ENCODE peak calls at places on chromosome X, in eight cellular contexts. One of them, this sample, is unnamed.

GRCh38 chrX:38799995-38800394 is 1.3 kb upstream of the MID1IP1 start:
- DNase-seq in cardiac fibroblast: no peak
- DNase-seq in Calu3: no peak
- DNase-seq in sigmoid colon: no peak
- DNase-seq in H1: no peak
- DNase-seq in epithelial cell of esophagus: no peak
- DNase-seq in CD4-positive, alpha-beta T cell: no peak
- DNase-seq in kidney: no peak
- DNase-seq in this sample: no peak

GRCh38 chrX:74523224-74523623 is 91.2 kb downstream of the RLIM start:
- DNase-seq in cardiac fibroblast: no peak
- DNase-seq in Calu3: no peak
- DNase-seq in sigmoid colon: no peak
- DNase-seq in H1: no peak
- DNase-seq in epithelial cell of esophagus: no peak
- DNase-seq in CD4-positive, alpha-beta T cell: no peak
- DNase-seq in kidney: no peak
- DNase-seq in this sample: no peak

GRCh38 chrX:71235482-71235881 is 12.5 kb downstream of the GJB1 start:
- DNase-seq in cardiac fibroblast: no peak
- DNase-seq in Calu3: no peak
- DNase-seq in sigmoid colon: no peak
- DNase-seq in H1: no peak
- DNase-seq in epithelial cell of esophagus: no peak
- DNase-seq in CD4-positive, alpha-beta T cell: no peak
- DNase-seq in kidney: no peak
- DNase-seq in this sample: no peak

GRCh38 chrX:147838465-147839131 is 73.1 kb upstream of the FMR1 start:
- DNase-seq in cardiac fibroblast: peak; percentile 11
- DNase-seq in Calu3: no peak
- DNase-seq in sigmoid colon: no peak
- DNase-seq in H1: no peak
- DNase-seq in epithelial cell of esophagus: peak; percentile 13
- DNase-seq in CD4-positive, alpha-beta T cell: no peak
- DNase-seq in kidney: no peak
- DNase-seq in this sample: no peak

GRCh38 chrX:13691845-13692334 is 3.0 kb downstream of the RAB9A start:
- DNase-seq in cardiac fibroblast: no peak
- DNase-seq in Calu3: peak; percentile 37
- DNase-seq in sigmoid colon: no peak
- DNase-seq in H1: no peak
- DNase-seq in epithelial cell of esophagus: peak; percentile 27
- DNase-seq in CD4-positive, alpha-beta T cell: no peak
- DNase-seq in kidney: no peak
- DNase-seq in this sample: no peak

GRCh38 chrX:122055979-122056715 is 1008.7 kb downstream of the GLUD2 start:
- DNase-seq in cardiac fibroblast: no peak
- DNase-seq in Calu3: no peak
- DNase-seq in sigmoid colon: no peak
- DNase-seq in H1: no peak
- DNase-seq in epithelial cell of esophagus: no peak
- DNase-seq in CD4-positive, alpha-beta T cell: no peak
- DNase-seq in kidney: no peak
- DNase-seq in this sample: no peak

GRCh38 chrX:146831994-146832393 is 17.4 kb upstream of the CXorf51A start:
- DNase-seq in cardiac fibroblast: no peak
- DNase-seq in Calu3: no peak
- DNase-seq in sigmoid colon: no peak
- DNase-seq in H1: no peak
- DNase-seq in epithelial cell of esophagus: no peak
- DNase-seq in CD4-positive, alpha-beta T cell: no peak
- DNase-seq in kidney: peak; percentile 42
- DNase-seq in this sample: no peak

GRCh38 chrX:9231491-9231890 is 197.6 kb upstream of the FAM9B start:
- DNase-seq in cardiac fibroblast: peak; percentile 53
- DNase-seq in Calu3: no peak
- DNase-seq in sigmoid colon: no peak
- DNase-seq in H1: no peak
- DNase-seq in epithelial cell of esophagus: peak; percentile 1
- DNase-seq in CD4-positive, alpha-beta T cell: no peak
- DNase-seq in kidney: no peak
- DNase-seq in this sample: no peak

GRCh38 chrX:69153060-69153730 is 12.1 kb downstream of the PJA1 start:
- DNase-seq in cardiac fibroblast: peak; percentile 16
- DNase-seq in Calu3: peak; percentile 74
- DNase-seq in sigmoid colon: peak; percentile 68
- DNase-seq in H1: no peak
- DNase-seq in epithelial cell of esophagus: peak; percentile 75
- DNase-seq in CD4-positive, alpha-beta T cell: no peak
- DNase-seq in kidney: peak; percentile 89
- DNase-seq in this sample: no peak

GRCh38 chrX:124829930-124830329 is 483.6 kb downstream of the SH2D1A start:
- DNase-seq in cardiac fibroblast: no peak
- DNase-seq in Calu3: no peak
- DNase-seq in sigmoid colon: no peak
- DNase-seq in H1: no peak
- DNase-seq in epithelial cell of esophagus: peak; percentile 39
- DNase-seq in CD4-positive, alpha-beta T cell: no peak
- DNase-seq in kidney: no peak
- DNase-seq in this sample: no peak

GRCh38 chrX:130772313-130773140 is 130.5 kb downstream of the ENOX2 start:
- DNase-seq in cardiac fibroblast: peak; percentile 59
- DNase-seq in Calu3: no peak
- DNase-seq in sigmoid colon: no peak
- DNase-seq in H1: no peak
- DNase-seq in epithelial cell of esophagus: peak; percentile 49
- DNase-seq in CD4-positive, alpha-beta T cell: no peak
- DNase-seq in kidney: no peak
- DNase-seq in this sample: no peak

GRCh38 chrX:46279925-46280313 is 265.3 kb downstream of the ZNF674 start:
- DNase-seq in cardiac fibroblast: peak; percentile 40
- DNase-seq in Calu3: no peak
- DNase-seq in sigmoid colon: no peak
- DNase-seq in H1: no peak
- DNase-seq in epithelial cell of esophagus: peak; percentile 58
- DNase-seq in CD4-positive, alpha-beta T cell: no peak
- DNase-seq in kidney: no peak
- DNase-seq in this sample: no peak

GRCh38 chrX:45758319-45758718 is 557.6 kb upstream of the DIPK2B start:
- DNase-seq in cardiac fibroblast: peak; percentile 93
- DNase-seq in Calu3: no peak
- DNase-seq in sigmoid colon: no peak
- DNase-seq in H1: no peak
- DNase-seq in epithelial cell of esophagus: peak; percentile 66
- DNase-seq in CD4-positive, alpha-beta T cell: no peak
- DNase-seq in kidney: no peak
- DNase-seq in this sample: no peak

GRCh38 chrX:149829751-149830191 is 48.0 kb downstream of the MAGEA9 start:
- DNase-seq in cardiac fibroblast: peak; percentile 50
- DNase-seq in Calu3: no peak
- DNase-seq in sigmoid colon: no peak
- DNase-seq in H1: no peak
- DNase-seq in epithelial cell of esophagus: peak; percentile 77
- DNase-seq in CD4-positive, alpha-beta T cell: no peak
- DNase-seq in kidney: no peak
- DNase-seq in this sample: no peak

GRCh38 chrX:102845020-102845419 is 92.1 kb upstream of the RAB40AL start:
- DNase-seq in cardiac fibroblast: no peak
- DNase-seq in Calu3: no peak
- DNase-seq in sigmoid colon: no peak
- DNase-seq in H1: no peak
- DNase-seq in epithelial cell of esophagus: no peak
- DNase-seq in CD4-positive, alpha-beta T cell: no peak
- DNase-seq in kidney: no peak
- DNase-seq in this sample: no peak

DNA sequence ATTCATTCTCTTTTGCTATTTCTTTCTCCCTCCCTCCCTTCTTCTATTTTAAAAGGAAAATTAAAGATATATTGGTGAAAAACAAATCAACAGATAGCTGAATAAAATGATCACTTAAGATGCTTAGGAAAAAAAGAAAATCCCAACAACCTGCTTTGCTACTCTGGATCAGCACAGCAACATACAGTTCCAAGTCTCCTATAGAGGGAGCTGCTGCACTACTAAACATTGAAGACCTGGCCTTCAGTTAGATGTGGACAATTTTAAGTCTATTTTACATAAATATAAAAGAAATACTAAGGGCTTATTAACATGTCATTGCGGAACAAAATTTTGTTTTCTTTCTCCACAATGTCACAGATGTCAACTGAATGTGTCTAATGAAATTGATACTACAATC is 226.4 kb downstream of the MAGEB5 start:
- DNase-seq in cardiac fibroblast: peak; percentile 60
- DNase-seq in Calu3: peak; percentile 23
- DNase-seq in sigmoid colon: no peak
- DNase-seq in H1: no peak
- DNase-seq in epithelial cell of esophagus: peak; percentile 18
- DNase-seq in CD4-positive, alpha-beta T cell: no peak
- DNase-seq in kidney: no peak
- DNase-seq in this sample: no peak
- TF ChIP-seq CTCF in cardiac fibroblast: peak; percentile 46
- TF ChIP-seq CTCF in Calu3: peak; percentile 20
- TF ChIP-seq CTCF in sigmoid colon: no peak
- TF ChIP-seq CTCF in H1: no peak
- TF ChIP-seq CTCF in epithelial cell of esophagus: peak; percentile 47
- TF ChIP-seq CTCF in CD4-positive, alpha-beta T cell: no peak
- TF ChIP-seq CTCF in kidney: peak; percentile 17
- TF ChIP-seq CTCF in this sample: peak; percentile 74

GRCh38 chrX:66164470-66164869 is 423 bp downstream of the HEPH start:
- DNase-seq in cardiac fibroblast: no peak
- DNase-seq in Calu3: no peak
- DNase-seq in sigmoid colon: no peak
- DNase-seq in H1: no peak
- DNase-seq in epithelial cell of esophagus: no peak
- DNase-seq in CD4-positive, alpha-beta T cell: no peak
- DNase-seq in kidney: no peak
- DNase-seq in this sample: no peak

GRCh38 chrX:66163447-66163846 is 600 bp upstream of the HEPH start:
- DNase-seq in cardiac fibroblast: no peak
- DNase-seq in Calu3: no peak
- DNase-seq in sigmoid colon: no peak
- DNase-seq in H1: no peak
- DNase-seq in epithelial cell of esophagus: no peak
- DNase-seq in CD4-positive, alpha-beta T cell: no peak
- DNase-seq in kidney: no peak
- DNase-seq in this sample: no peak

GRCh38 chrX:66164931-66165330 is 884 bp downstream of the HEPH start:
- DNase-seq in cardiac fibroblast: no peak
- DNase-seq in Calu3: no peak
- DNase-seq in sigmoid colon: no peak
- DNase-seq in H1: no peak
- DNase-seq in epithelial cell of esophagus: no peak
- DNase-seq in CD4-positive, alpha-beta T cell: no peak
- DNase-seq in kidney: no peak
- DNase-seq in this sample: no peak

GRCh38 chrX:66163849-66164401 is at the start of gene HEPH:
- DNase-seq in cardiac fibroblast: peak; percentile 52
- DNase-seq in Calu3: no peak
- DNase-seq in sigmoid colon: no peak
- DNase-seq in H1: peak; percentile 41
- DNase-seq in epithelial cell of esophagus: no peak
- DNase-seq in CD4-positive, alpha-beta T cell: no peak
- DNase-seq in kidney: no peak
- DNase-seq in this sample: no peak

DNA sequence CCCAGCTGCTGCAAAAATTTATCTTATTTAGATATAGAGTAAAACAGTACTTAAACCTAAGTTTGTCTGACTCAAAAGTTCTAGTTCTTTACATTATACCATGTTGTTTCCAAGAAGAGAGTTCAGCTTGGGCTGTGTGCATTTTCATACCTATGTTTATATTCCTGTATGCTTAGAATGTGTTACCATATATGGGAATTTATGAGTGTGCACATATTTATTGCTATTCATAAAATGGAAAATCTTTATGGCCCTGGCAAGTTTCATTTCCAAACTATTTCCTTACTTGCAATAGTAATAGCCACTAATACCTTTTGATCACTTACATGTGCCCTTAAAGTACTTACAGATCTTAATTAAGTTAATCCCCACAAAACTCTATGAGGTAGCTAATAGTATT is 2.6 kb downstream of the HEPH start:
- DNase-seq in cardiac fibroblast: no peak
- DNase-seq in Calu3: no peak
- DNase-seq in sigmoid colon: no peak
- DNase-seq in H1: no peak
- DNase-seq in epithelial cell of esophagus: no peak
- DNase-seq in CD4-positive, alpha-beta T cell: no peak
- DNase-seq in kidney: no peak
- DNase-seq in this sample: no peak
- TF ChIP-seq CTCF in cardiac fibroblast: no peak
- TF ChIP-seq CTCF in Calu3: no peak
- TF ChIP-seq CTCF in sigmoid colon: no peak
- TF ChIP-seq CTCF in H1: no peak
- TF ChIP-seq CTCF in epithelial cell of esophagus: no peak
- TF ChIP-seq CTCF in CD4-positive, alpha-beta T cell: no peak
- TF ChIP-seq CTCF in kidney: no peak
- TF ChIP-seq CTCF in this sample: no peak

GRCh38 chrX:112043997-112044396 is 38.6 kb downstream of the TRPC5 start:
- DNase-seq in cardiac fibroblast: peak; percentile 2
- DNase-seq in Calu3: peak; percentile 5
- DNase-seq in sigmoid colon: no peak
- DNase-seq in H1: no peak
- DNase-seq in epithelial cell of esophagus: peak; percentile 22
- DNase-seq in CD4-positive, alpha-beta T cell: no peak
- DNase-seq in kidney: no peak
- DNase-seq in this sample: no peak
- TF ChIP-seq CTCF in cardiac fibroblast: no peak
- TF ChIP-seq CTCF in Calu3: no peak
- TF ChIP-seq CTCF in sigmoid colon: no peak
- TF ChIP-seq CTCF in H1: no peak
- TF ChIP-seq CTCF in epithelial cell of esophagus: peak; percentile 20
- TF ChIP-seq CTCF in CD4-positive, alpha-beta T cell: no peak
- TF ChIP-seq CTCF in kidney: no peak
- TF ChIP-seq CTCF in this sample: peak; percentile 60

GRCh38 chrX:85611926-85612325 is 232.5 kb upstream of the POF1B start:
- DNase-seq in cardiac fibroblast: peak; percentile 22
- DNase-seq in Calu3: no peak
- DNase-seq in sigmoid colon: no peak
- DNase-seq in H1: no peak
- DNase-seq in epithelial cell of esophagus: peak; percentile 17
- DNase-seq in CD4-positive, alpha-beta T cell: no peak
- DNase-seq in kidney: no peak
- DNase-seq in this sample: no peak
- TF ChIP-seq CTCF in cardiac fibroblast: peak; percentile 17
- TF ChIP-seq CTCF in Calu3: no peak
- TF ChIP-seq CTCF in sigmoid colon: no peak
- TF ChIP-seq CTCF in H1: no peak
- TF ChIP-seq CTCF in epithelial cell of esophagus: no peak
- TF ChIP-seq CTCF in CD4-positive, alpha-beta T cell: no peak
- TF ChIP-seq CTCF in kidney: peak; percentile 4
- TF ChIP-seq CTCF in this sample: peak; percentile 83

This sample was measured in chondrocyte.